ENCODE peak calls at places on chromosomes 3 and 15, in seven cellular contexts. B is heart left ventricle, J is kidney epithelial cell, N is MCF 10A, W is kidney, F is Caco-2, V is astrocyte of the cerebellum. P is an unnamed sample.

GRCh38 chr15:88127477-88127799 is 129.1 kb downstream of the NTRK3 start:
- DNase-seq in B (no peak), J (no peak), N (no peak), W (no peak), F (no peak), V (no peak), P (no peak)

GRCh38 chr3:65412591-65412990 is 626.1 kb downstream of the MAGI1 start:
- DNase-seq in B (peak; percentile 79), J (no peak), N (peak; percentile 14), W (no peak), F (peak; percentile 16), V (no peak), P (no peak)

GRCh38 chr3:196179380-196180308 is 31.6 kb downstream of the ZDHHC19 start:
- DNase-seq in B (no peak), J (no peak), N (peak; percentile 62), W (peak; percentile 82), F (no peak), V (peak; percentile 33), P (no peak)

GRCh38 chr3:52014613-52015012 is 18.9 kb upstream of the RPL29 start:
- DNase-seq in B (no peak), J (no peak), N (no peak), W (no peak), F (peak; percentile 34), V (no peak), P (no peak)

GRCh38 chr15:48530528-48530927 is 115.0 kb downstream of the FBN1 start:
- DNase-seq in B (no peak), J (no peak), N (no peak), W (no peak), F (no peak), V (no peak), P (no peak)

GRCh38 chr15:94042163-94042954 is 189.0 kb upstream of the MCTP2 start:
- DNase-seq in B (no peak), J (no peak), N (peak; percentile 22), W (no peak), F (peak; percentile 42), V (peak; percentile 40), P (no peak)

GRCh38 chr3:41881233-41881821 is 80.6 kb downstream of the ULK4 start:
- DNase-seq in B (no peak), J (no peak), N (peak; percentile 51), W (no peak), F (peak; percentile 42), V (peak; percentile 29), P (no peak)

GRCh38 chr15:64915518-64916227 is 4.0 kb downstream of the ANKDD1A start:
- DNase-seq in B (no peak), J (no peak), N (no peak), W (peak; percentile 22), F (no peak), V (no peak), P (no peak)

GRCh38 chr3:30354513-30354912 is 251.9 kb upstream of the TGFBR2 start:
- DNase-seq in B (peak; percentile 66), J (no peak), N (no peak), W (no peak), F (no peak), V (no peak), P (no peak)

GRCh38 chr15:67421105-67421504 is 99.8 kb upstream of the C15orf61 start:
- DNase-seq in B (no peak), J (no peak), N (no peak), W (no peak), F (peak; percentile 15), V (no peak), P (no peak)

GRCh38 chr15:31016446-31016915 is 25.1 kb upstream of the MTMR10 start:
- DNase-seq in B (no peak), J (no peak), N (no peak), W (no peak), F (no peak), V (peak; percentile 47), P (no peak)

GRCh38 chr3:143002083-143002712 is 828 bp downstream of the U2SURP start:
- DNase-seq in B (no peak), J (no peak), N (peak; percentile 57), W (no peak), F (peak; percentile 39), V (no peak), P (no peak)

GRCh38 chr15:101472033-101472432 is 17.5 kb downstream of the PCSK6 start:
- DNase-seq in B (no peak), J (no peak), N (no peak), W (peak; percentile 30), F (no peak), V (no peak), P (no peak)

GRCh38 chr15:41558400-41559238 is at the start of gene TYRO3:
- DNase-seq in B (peak; percentile 60), J (no peak), N (peak; percentile 39), W (peak; percentile 83), F (peak; percentile 81), V (no peak), P (peak; percentile 75)

GRCh38 chr3:161748049-161748448 is 251.4 kb downstream of the OTOL1 start:
- DNase-seq in B (no peak), J (no peak), N (no peak), W (no peak), F (no peak), V (no peak), P (no peak)

GRCh38 chr15:90035095-90035834 is 34.1 kb downstream of the ZNF710 start:
- DNase-seq in B (peak; percentile 62), J (no peak), N (peak; percentile 88), W (peak; percentile 86), F (peak; percentile 44), V (peak; percentile 15), P (no peak)

GRCh38 chr15:29425864-29426263 is 156.2 kb upstream of the NSMCE3 start:
- DNase-seq in B (no peak), J (no peak), N (no peak), W (no peak), F (no peak), V (no peak), P (no peak)

GRCh38 chr3:139937674-139938279 is 2.8 kb downstream of the CLSTN2 start:
- DNase-seq in B (peak; percentile 29), J (no peak), N (peak; percentile 63), W (no peak), F (peak; percentile 64), V (peak; percentile 32), P (peak; percentile 55)

GRCh38 chr3:196890309-196890708 is 22.6 kb downstream of the SENP5 start:
- DNase-seq in B (no peak), J (no peak), N (no peak), W (no peak), F (no peak), V (no peak), P (no peak)

GRCh38 chr3:170494766-170495165 is 76.1 kb downstream of the CLDN11 start:
- DNase-seq in B (no peak), J (no peak), N (no peak), W (no peak), F (no peak), V (no peak), P (no peak)

GRCh38 chr3:184223946-184224345 is 5.4 kb upstream of the VWA5B2 start:
- DNase-seq in B (no peak), J (no peak), N (no peak), W (no peak), F (no peak), V (no peak), P (no peak)

GRCh38 chr3:57826286-57826951 is 70.3 kb downstream of the SLMAP start:
- DNase-seq in B (no peak), J (no peak), N (no peak), W (no peak), F (no peak), V (no peak), P (no peak)
- TF ChIP-seq CTCF in B (no peak), J (peak; percentile 10), N (peak; percentile 49), W (peak; percentile 5), F (no peak), V (no peak), P (no peak)

GRCh38 chr15:51366911-51367310 is 25.5 kb downstream of the GLDN start:
- DNase-seq in B (peak; percentile 55), J (no peak), N (peak; percentile 92), W (no peak), F (no peak), V (peak; percentile 50), P (no peak)

GRCh38 chr15:51366071-51366470 is 24.6 kb downstream of the GLDN start:
- DNase-seq in B (no peak), J (no peak), N (no peak), W (no peak), F (no peak), V (no peak), P (no peak)

GRCh38 chr15:51368751-51369450 is 27.4 kb downstream of the GLDN start:
- DNase-seq in B (no peak), J (no peak), N (peak; percentile 60), W (no peak), F (no peak), V (peak; percentile 60), P (no peak)

GRCh38 chr15:51368307-51368706 is 26.9 kb downstream of the GLDN start:
- DNase-seq in B (peak; percentile 42), J (no peak), N (no peak), W (no peak), F (no peak), V (no peak), P (no peak)

DNA sequence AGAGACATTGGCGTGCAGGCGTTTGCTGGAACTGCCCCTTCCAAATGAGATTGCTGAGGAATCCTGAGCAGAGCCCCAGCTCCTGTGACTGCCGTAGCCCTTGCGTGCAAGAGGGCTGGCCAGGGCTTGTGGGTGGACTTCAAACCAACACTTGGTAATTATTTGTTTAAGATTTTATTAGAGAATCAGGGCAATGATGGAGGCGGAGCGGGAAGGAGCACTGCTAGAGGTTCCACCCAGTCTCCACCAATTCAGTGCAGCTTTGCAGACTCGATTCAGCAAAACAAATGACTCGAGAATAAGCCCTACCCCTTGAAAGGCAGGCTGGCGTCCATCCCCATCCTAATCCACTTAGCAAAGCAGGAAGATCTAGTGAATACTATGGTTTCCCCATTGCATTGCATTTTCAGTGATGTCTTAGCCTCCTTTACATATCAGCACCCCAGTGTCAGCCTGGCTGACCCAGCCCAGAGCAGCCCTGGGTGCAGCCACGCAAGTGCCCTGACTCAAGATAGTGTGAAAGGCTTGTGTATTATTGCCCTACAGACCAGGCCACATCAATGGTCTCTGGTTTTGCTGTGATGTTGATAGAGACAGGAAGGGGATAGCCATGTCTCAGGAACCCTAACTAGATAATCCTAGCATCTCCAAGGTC is 26.0 kb downstream of the GLDN start:
- DNase-seq in B (peak; percentile 36), J (no peak), N (no peak), W (no peak), F (peak; percentile 6), V (no peak), P (no peak)
- TF ChIP-seq CTCF in B (no peak), J (no peak), N (no peak), W (no peak), F (no peak), V (no peak), P (no peak)

GRCh38 chr3:134838599-134838998 is 43.5 kb downstream of the EPHB1 start:
- DNase-seq in B (no peak), J (no peak), N (no peak), W (no peak), F (no peak), V (no peak), P (no peak)
- TF ChIP-seq CTCF in B (no peak), J (peak; percentile 17), N (peak; percentile 18), W (no peak), F (peak; percentile 11), V (no peak), P (peak; percentile 75)

DNA sequence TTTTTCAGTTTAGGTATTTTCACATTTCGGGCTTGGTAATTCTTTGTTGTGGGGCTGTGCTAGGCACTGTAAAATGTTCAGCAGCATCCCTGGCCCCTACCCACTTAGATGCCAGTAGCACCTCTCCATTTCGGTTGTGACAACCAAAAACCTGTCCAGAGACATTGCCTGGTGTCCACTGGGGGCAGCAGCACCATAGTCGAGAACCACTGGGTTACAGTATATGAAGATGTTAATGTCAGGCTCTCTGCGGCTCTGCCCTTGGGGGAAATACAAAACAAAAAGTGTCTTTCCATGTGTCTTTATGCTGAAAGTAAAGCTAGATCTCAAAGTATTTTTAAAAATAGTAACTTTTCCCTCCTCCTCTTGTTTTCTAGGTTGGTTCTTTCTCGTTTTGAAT is 177.2 kb downstream of the ITPR1 start:
- DNase-seq in B (no peak), J (no peak), N (no peak), W (no peak), F (peak; percentile 33), V (no peak), P (no peak)
- TF ChIP-seq CTCF in B (no peak), J (peak; percentile 55), N (peak; percentile 15), W (no peak), F (peak; percentile 70), V (peak; percentile 69), P (no peak)

P was measured in mesothelial cell of epicardium.